ENCODE peak calls at places on chromosomes 6 and 20, in eight cellular contexts. E, R, T, M, B, S, F and K are unnamed samples.

GRCh38 chr20:9286501-9286900 is 217.6 kb downstream of the PLCB4 start:
- DNase-seq in R (no peak), T (no peak), F (no peak), S (no peak), M (no peak), B (no peak), E (peak), K (no peak)

GRCh38 chr6:108650325-108650724 is 89.6 kb downstream of the FOXO3 start:
- DNase-seq in M (no peak), E (no peak), F (no peak), T (no peak), R (no peak), B (no peak), S (no peak), K (no peak)

GRCh38 chr20:31815408-31816188 is 3.6 kb upstream of the MYLK2 start:
- DNase-seq in B (no peak), M (no peak), T (no peak), S (no peak), E (no peak), R (peak), F (no peak), K (no peak)

GRCh38 chr6:147508871-147509608 is 550 bp downstream of the SAMD5 start:
- DNase-seq in R (peak), T (no peak), B (peak), M (peak), E (peak), S (no peak), F (peak), K (no peak)

GRCh38 chr6:100412872-100413271 is 51.8 kb downstream of the SIM1 start:
- DNase-seq in B (no peak), M (no peak), E (no peak), R (no peak), F (no peak), T (no peak), S (no peak), K (no peak)

GRCh38 chr6:152695317-152696043 is 2.2 kb upstream of the MYCT1 start:
- DNase-seq in F (no peak), R (no peak), S (no peak), B (no peak), E (no peak), M (no peak), T (no peak), K (no peak)

GRCh38 chr6:105537981-105538578 is 135.2 kb upstream of the PREP start:
- DNase-seq in R (no peak), S (no peak), B (no peak), M (no peak), E (no peak), T (no peak), F (no peak), K (no peak)

GRCh38 chr6:46410330-46410953 is 80.8 kb downstream of the RCAN2 start:
- DNase-seq in M (peak), S (peak), E (peak), T (no peak), B (no peak), F (peak), R (no peak), K (no peak)

GRCh38 chr20:14717124-14718004 is 380.0 kb upstream of the FLRT3 start:
- DNase-seq in S (no peak), F (peak), M (no peak), T (no peak), B (no peak), R (no peak), E (no peak), K (no peak)

GRCh38 chr6:689223-689622 is 3.7 kb downstream of the EXOC2 start:
- DNase-seq in F (no peak), M (no peak), E (no peak), T (no peak), S (no peak), B (no peak), R (no peak), K (no peak)